ENCODE peak calls at places on chromosome 17, in nine cellular contexts. W is body of pancreas, M is GM23248, G is astrocyte of the spinal cord, I is endothelial cell of umbilical vein, X is A673, Y is left colon, T is dorsolateral prefrontal cortex, E is Ammon's horn. H is an unnamed sample.

GRCh38 chr17:76262732-76263344 is 2.3 kb upstream of the UBALD2 start:
- DNase-seq in G (no peak), X (no peak), T (no peak), Y (peak), W (peak), E (no peak), I (peak), M (no peak), H (peak)

GRCh38 chr17:57210224-57210553 is 46.1 kb upstream of the MSI2 start:
- DNase-seq in G (peak), I (no peak), Y (no peak), T (no peak), X (no peak), W (no peak), E (no peak), M (peak), H (no peak)

GRCh38 chr17:50064253-50064991 is 8.5 kb downstream of the ITGA3 start:
- DNase-seq in X (peak), G (peak), Y (no peak), E (peak), T (peak), M (peak), I (peak), W (no peak), H (peak)

GRCh38 chr17:13337864-13338371 is 263.8 kb downstream of the HS3ST3A1 start:
- DNase-seq in M (peak), W (peak), E (peak), I (peak), T (no peak), Y (peak), G (peak), X (peak), H (peak)

GRCh38 chr17:78789663-78790181 is 7.6 kb upstream of the CYTH1 start:
- DNase-seq in E (peak), Y (peak), G (peak), W (peak), M (peak), T (peak), I (no peak), X (no peak), H (peak)

GRCh38 chr17:17051380-17051779 is 9.1 kb downstream of the MPRIP start:
- DNase-seq in T (no peak), G (no peak), W (no peak), M (no peak), X (no peak), E (no peak), I (no peak), Y (no peak), H (no peak)

GRCh38 chr17:75173526-75173925 is 9.2 kb downstream of the SUMO2 start:
- DNase-seq in G (no peak), E (no peak), X (no peak), W (no peak), I (no peak), T (no peak), Y (no peak), M (no peak), H (no peak)

GRCh38 chr17:42405963-42406495 is 17.0 kb downstream of the CAVIN1 start:
- DNase-seq in I (peak), X (peak), Y (peak), M (peak), T (peak), G (peak), E (peak), W (peak), H (peak)

GRCh38 chr17:20304961-20305360 is 162.4 kb downstream of the LGALS9B start:
- DNase-seq in M (no peak), G (no peak), E (no peak), X (no peak), Y (no peak), I (no peak), T (no peak), W (no peak), H (no peak)

GRCh38 chr17:35714988-35715387 is 16.5 kb upstream of the RASL10B start:
- DNase-seq in Y (no peak), I (no peak), E (no peak), G (no peak), T (no peak), M (no peak), W (no peak), X (no peak), H (no peak)

GRCh38 chr17:29592850-29593545 is at the start of gene ANKRD13B:
- DNase-seq in G (no peak), Y (peak), M (peak), E (peak), I (no peak), W (peak), T (peak), X (peak), H (no peak)

GRCh38 chr17:27756467-27757371 is 43.6 kb downstream of the NOS2 start:
- DNase-seq in I (peak), Y (peak), T (peak), G (peak), X (peak), E (peak), M (peak), W (peak), H (peak)

GRCh38 chr17:38590988-38591758 is 14.6 kb downstream of the SRCIN1 start:
- DNase-seq in T (no peak), X (no peak), M (peak), W (peak), G (no peak), E (no peak), Y (no peak), I (no peak), H (no peak)

GRCh38 chr17:7842380-7842949 is 8.4 kb downstream of the KDM6B start:
- DNase-seq in W (peak), G (peak), T (peak), E (peak), X (peak), I (peak), M (peak), Y (peak), H (peak)

GRCh38 chr17:31510273-31511175 is 119.0 kb downstream of the RAB11FIP4 start:
- DNase-seq in E (peak), M (peak), X (no peak), Y (no peak), G (no peak), T (peak), I (no peak), W (peak), H (no peak)

GRCh38 chr17:28763804-28764266 is 20.0 kb downstream of the TRAF4 start:
- DNase-seq in Y (peak), M (peak), W (peak), T (peak), I (peak), G (peak), E (peak), X (peak), H (peak)

GRCh38 chr17:57604771-57605733 is 140.0 kb downstream of the CCDC182 start:
- DNase-seq in E (peak), Y (peak), T (peak), I (no peak), M (peak), G (peak), W (peak), X (peak), H (peak)

GRCh38 chr17:30905742-30906100 is 317 bp downstream of the TEFM start:
- DNase-seq in W (no peak), X (peak), E (peak), G (peak), T (no peak), M (peak), I (peak), Y (no peak), H (no peak)

GRCh38 chr17:29625037-29625750 is 2.5 kb upstream of the CORO6 start:
- DNase-seq in E (peak), T (peak), Y (no peak), X (peak), W (no peak), G (peak), M (peak), I (no peak), H (no peak)

GRCh38 chr17:63191610-63192009 is 225.6 kb downstream of the TANC2 start:
- DNase-seq in X (no peak), Y (peak), I (no peak), W (no peak), G (no peak), T (no peak), E (peak), M (no peak), H (no peak)

GRCh38 chr17:2406903-2407790 is 6.3 kb upstream of the MNT start:
- DNase-seq in W (peak), I (peak), T (no peak), Y (peak), M (peak), E (peak), G (peak), X (no peak), H (no peak)

GRCh38 chr17:57401556-57402488 is 145.5 kb downstream of the MSI2 start:
- DNase-seq in G (no peak), Y (no peak), M (no peak), T (no peak), E (no peak), I (no peak), W (no peak), X (no peak), H (no peak)

GRCh38 chr17:76072149-76072858 is at the start of gene SRP68:
- DNase-seq in G (peak), I (peak), X (peak), T (peak), W (peak), Y (peak), E (peak), M (peak), H (peak)

GRCh38 chr17:66365204-66365524 is 62.8 kb downstream of the PRKCA start:
- DNase-seq in E (no peak), X (no peak), T (no peak), Y (no peak), M (no peak), I (peak), G (peak), W (no peak), H (no peak)

GRCh38 chr17:18129041-18129502 is 20.5 kb downstream of the MYO15A start:
- DNase-seq in E (no peak), X (peak), T (peak), M (peak), W (peak), I (peak), Y (peak), G (peak), H (peak)

GRCh38 chr17:77446959-77447634 is 306.3 kb downstream of the SEC14L1 start:
- DNase-seq in T (no peak), E (no peak), G (no peak), W (no peak), I (no peak), X (no peak), Y (no peak), M (no peak), H (no peak)

GRCh38 chr17:38350035-38350434 is 1.6 kb upstream of the SOCS7 start:
- DNase-seq in T (no peak), G (no peak), I (no peak), X (no peak), E (no peak), W (no peak), M (no peak), Y (no peak), H (no peak)

GRCh38 chr17:64385187-64386083 is 5.2 kb downstream of the PECAM1 start:
- DNase-seq in M (peak), Y (no peak), T (no peak), E (no peak), I (peak), X (peak), G (peak), W (peak), H (no peak)

GRCh38 chr17:1928976-1929375 is 96.2 kb downstream of the RTN4RL1 start:
- DNase-seq in I (no peak), E (peak), T (no peak), Y (no peak), W (no peak), M (peak), G (no peak), X (no peak), H (no peak)

GRCh38 chr17:45870342-45870974 is 23.9 kb upstream of the MAPT start:
- DNase-seq in T (no peak), M (no peak), W (no peak), I (no peak), X (no peak), Y (no peak), E (no peak), G (no peak), H (no peak)

GRCh38 chr17:36599546-36600250 is 1.7 kb upstream of the MRM1 start:
- DNase-seq in M (no peak), T (no peak), E (no peak), X (no peak), I (no peak), G (no peak), Y (peak), W (no peak), H (no peak)

GRCh38 chr17:33944826-33945225 is 310.3 kb upstream of the CCL2 start:
- DNase-seq in E (no peak), Y (no peak), X (no peak), W (no peak), G (no peak), T (no peak), M (no peak), I (no peak), H (no peak)

GRCh38 chr17:68576811-68577551 is 24.2 kb downstream of the FAM20A start:
- DNase-seq in E (no peak), X (no peak), M (peak), Y (no peak), W (peak), G (peak), I (no peak), T (no peak), H (no peak)

GRCh38 chr17:7108560-7108925 is 6.1 kb downstream of the ASGR2 start:
- DNase-seq in W (no peak), I (no peak), G (no peak), T (no peak), X (no peak), E (no peak), Y (no peak), M (no peak), H (no peak)

H was measured in prostate gland.